ENCODE peak calls at places on chromosomes 7 and 10, in six cellular contexts. One of them, this sample, is unnamed.
A peak's percentile ranks its signal among the peaks of the same experiment; 100 is the strongest.

GRCh38 chr10:85646312-85646711 is 720.3 kb downstream of the GRID1 start:
- DNase-seq in Peyer's patch: no peak
- DNase-seq in NB4: no peak
- DNase-seq in NCI-H774: no peak
- DNase-seq in CD4-positive, alpha-beta T cell: no peak
- DNase-seq in renal cortical epithelial cell: peak; percentile 88
- DNase-seq in this sample: no peak

GRCh38 chr7:101783381-101784181 is 33.8 kb upstream of the CUX1 start:
- DNase-seq in Peyer's patch: no peak
- DNase-seq in NB4: no peak
- DNase-seq in renal cortical epithelial cell: no peak
- DNase-seq in CD4-positive, alpha-beta T cell: no peak
- DNase-seq in NCI-H774: no peak
- DNase-seq in this sample: no peak

GRCh38 chr10:69639291-69640195 is 9.5 kb downstream of the FAM241B start:
- DNase-seq in Peyer's patch: peak; percentile 51
- DNase-seq in NB4: peak; percentile 75
- DNase-seq in CD4-positive, alpha-beta T cell: peak; percentile 57
- DNase-seq in NCI-H774: peak; percentile 59
- DNase-seq in renal cortical epithelial cell: peak; percentile 59
- DNase-seq in this sample: peak; percentile 46

GRCh38 chr10:132642732-132643008 is 105.1 kb downstream of the INPP5A start:
- DNase-seq in NB4: no peak
- DNase-seq in renal cortical epithelial cell: no peak
- DNase-seq in Peyer's patch: no peak
- DNase-seq in NCI-H774: peak; percentile 62
- DNase-seq in CD4-positive, alpha-beta T cell: no peak
- DNase-seq in this sample: no peak

GRCh38 chr10:78960316-78960800 is 108.4 kb upstream of the ZMIZ1 start:
- DNase-seq in Peyer's patch: no peak
- DNase-seq in NB4: no peak
- DNase-seq in NCI-H774: no peak
- DNase-seq in renal cortical epithelial cell: peak; percentile 87
- DNase-seq in CD4-positive, alpha-beta T cell: no peak
- DNase-seq in this sample: peak; percentile 86

GRCh38 chr10:91311601-91312000 is 91.1 kb downstream of the PCGF5 start:
- DNase-seq in Peyer's patch: no peak
- DNase-seq in NB4: no peak
- DNase-seq in CD4-positive, alpha-beta T cell: no peak
- DNase-seq in renal cortical epithelial cell: no peak
- DNase-seq in NCI-H774: no peak
- DNase-seq in this sample: no peak

GRCh38 chr10:128018236-128018635 is 108.0 kb downstream of the MKI67 start:
- DNase-seq in NB4: no peak
- DNase-seq in CD4-positive, alpha-beta T cell: no peak
- DNase-seq in renal cortical epithelial cell: no peak
- DNase-seq in NCI-H774: no peak
- DNase-seq in Peyer's patch: no peak
- DNase-seq in this sample: no peak

GRCh38 chr7:92834661-92835139 is 1.7 kb downstream of the CDK6 start:
- DNase-seq in renal cortical epithelial cell: no peak
- DNase-seq in NB4: peak; percentile 39
- DNase-seq in CD4-positive, alpha-beta T cell: no peak
- DNase-seq in Peyer's patch: peak; percentile 22
- DNase-seq in NCI-H774: no peak
- DNase-seq in this sample: no peak

GRCh38 chr7:110591341-110591740 is 499.6 kb upstream of the LRRN3 start:
- DNase-seq in CD4-positive, alpha-beta T cell: no peak
- DNase-seq in Peyer's patch: no peak
- DNase-seq in NCI-H774: no peak
- DNase-seq in NB4: no peak
- DNase-seq in renal cortical epithelial cell: no peak
- DNase-seq in this sample: no peak

GRCh38 chr10:132331259-132331955 is 586 bp upstream of the LRRC27 start:
- DNase-seq in CD4-positive, alpha-beta T cell: no peak
- DNase-seq in NB4: peak; percentile 63
- DNase-seq in NCI-H774: no peak
- DNase-seq in renal cortical epithelial cell: no peak
- DNase-seq in Peyer's patch: no peak
- DNase-seq in this sample: no peak

GRCh38 chr7:72326365-72326764 is 85.8 kb downstream of the CALN1 start:
- DNase-seq in Peyer's patch: no peak
- DNase-seq in NB4: no peak
- DNase-seq in CD4-positive, alpha-beta T cell: no peak
- DNase-seq in NCI-H774: no peak
- DNase-seq in renal cortical epithelial cell: no peak
- DNase-seq in this sample: no peak

GRCh38 chr10:32237644-32238345 is 109.2 kb downstream of the EPC1 start:
- DNase-seq in NB4: no peak
- DNase-seq in CD4-positive, alpha-beta T cell: no peak
- DNase-seq in Peyer's patch: no peak
- DNase-seq in renal cortical epithelial cell: peak; percentile 32
- DNase-seq in NCI-H774: no peak
- DNase-seq in this sample: no peak

GRCh38 chr10:125107166-125107949 is 53.0 kb downstream of the CTBP2 start:
- DNase-seq in Peyer's patch: no peak
- DNase-seq in renal cortical epithelial cell: no peak
- DNase-seq in NB4: no peak
- DNase-seq in NCI-H774: no peak
- DNase-seq in CD4-positive, alpha-beta T cell: no peak
- DNase-seq in this sample: no peak

GRCh38 chr7:99374121-99375064 is at the start of gene ARPC1B:
- DNase-seq in NCI-H774: peak; percentile 84
- DNase-seq in CD4-positive, alpha-beta T cell: peak; percentile 87
- DNase-seq in NB4: peak; percentile 94
- DNase-seq in Peyer's patch: peak; percentile 91
- DNase-seq in renal cortical epithelial cell: peak; percentile 51
- DNase-seq in this sample: peak; percentile 62

GRCh38 chr7:112510032-112510742 is 29.4 kb downstream of the LSMEM1 start:
- DNase-seq in NCI-H774: no peak
- DNase-seq in Peyer's patch: no peak
- DNase-seq in renal cortical epithelial cell: peak; percentile 62
- DNase-seq in CD4-positive, alpha-beta T cell: no peak
- DNase-seq in NB4: peak; percentile 66
- DNase-seq in this sample: peak; percentile 82